ENCODE peak calls at places on chromosomes 13 and 19, in five cellular contexts. I is astrocyte of the cerebellum, Y is mesothelial cell of epicardium, U is tibial artery, P is breast epithelium. S is an unnamed sample.

GRCh38 chr13:104586010-104586746 is 1520.0 kb upstream of the SLC10A2 start:
- DNase-seq in I (peak), Y (no peak), U (no peak), P (no peak), S (no peak)

GRCh38 chr13:25945596-25945995 is 106.2 kb downstream of the SHISA2 start:
- DNase-seq in I (no peak), Y (peak), U (no peak), P (no peak), S (no peak)

GRCh38 chr19:18763674-18764590 is 27.2 kb downstream of the COMP start:
- DNase-seq in I (no peak), Y (no peak), U (no peak), P (peak), S (no peak)

GRCh38 chr19:49064768-49065611 is at the start of gene NTF4:
- DNase-seq in I (no peak), Y (peak), U (no peak), P (peak), S (no peak)

GRCh38 chr13:75481176-75482069 is 546 bp downstream of the TBC1D4 start:
- DNase-seq in I (no peak), Y (peak), U (peak), P (no peak), S (peak)

GRCh38 chr13:91185294-91185863 is 162.1 kb upstream of the MIR17HG start:
- DNase-seq in I (peak), Y (no peak), U (no peak), P (no peak), S (no peak)

GRCh38 chr13:25733061-25733491 is 318.7 kb downstream of the SHISA2 start:
- DNase-seq in I (peak), Y (no peak), U (no peak), P (no peak), S (no peak)

GRCh38 chr13:26999499-26999898 is 172.1 kb downstream of the USP12 start:
- DNase-seq in I (no peak), Y (no peak), U (no peak), P (no peak), S (no peak)

GRCh38 chr13:95697052-95697680 is 20.2 kb downstream of the DNAJC3 start:
- DNase-seq in I (no peak), Y (no peak), U (no peak), P (no peak), S (no peak)

GRCh38 chr13:95698047-95698749 is 21.3 kb downstream of the DNAJC3 start:
- DNase-seq in I (no peak), Y (no peak), U (no peak), P (no peak), S (no peak)
- TF ChIP-seq CTCF in I (peak), Y (peak), U (no peak), P (no peak), S (no peak)

DNA sequence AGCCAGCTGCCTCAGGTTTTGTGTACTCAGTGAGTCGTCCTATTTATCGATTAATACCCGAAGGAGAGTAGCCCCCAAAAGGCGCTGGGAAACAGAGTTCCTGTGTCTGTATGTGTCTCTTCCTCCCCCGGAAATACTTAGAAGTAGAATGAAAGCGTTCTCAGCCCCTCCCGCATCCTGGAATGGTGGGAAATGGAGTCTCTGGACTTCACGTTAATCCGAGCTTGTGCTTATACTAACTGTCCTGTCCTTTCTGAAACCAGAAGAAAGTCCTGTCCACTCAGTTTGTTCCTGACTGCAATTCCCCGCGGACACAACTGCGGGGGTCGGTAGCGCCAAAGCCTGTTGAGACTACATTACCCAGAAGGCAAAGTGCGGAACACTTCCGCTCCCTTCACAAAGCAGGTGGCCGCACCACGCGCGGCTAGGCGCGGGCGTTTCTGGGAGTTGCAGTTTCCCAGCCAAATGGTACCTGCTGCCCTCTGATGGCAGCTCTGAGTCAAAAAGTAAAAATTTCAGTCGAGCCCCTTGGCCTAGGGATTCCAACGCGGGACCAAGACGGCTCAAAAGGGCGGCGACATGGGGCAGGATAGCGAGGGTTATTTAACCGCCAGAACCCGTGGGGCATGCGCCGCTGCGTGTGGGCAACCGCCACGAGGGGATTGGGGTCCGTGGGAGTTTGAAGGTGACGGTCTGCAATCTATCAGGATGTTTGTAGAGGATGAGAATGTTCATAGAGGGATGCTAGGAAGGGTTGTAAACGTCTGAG is 2.2 kb upstream of the GSK3A start:
- DNase-seq in I (peak), Y (peak), U (peak), P (peak), S (peak)
- TF ChIP-seq CTCF in I (peak), Y (no peak), U (peak), P (peak), S (peak)

DNA sequence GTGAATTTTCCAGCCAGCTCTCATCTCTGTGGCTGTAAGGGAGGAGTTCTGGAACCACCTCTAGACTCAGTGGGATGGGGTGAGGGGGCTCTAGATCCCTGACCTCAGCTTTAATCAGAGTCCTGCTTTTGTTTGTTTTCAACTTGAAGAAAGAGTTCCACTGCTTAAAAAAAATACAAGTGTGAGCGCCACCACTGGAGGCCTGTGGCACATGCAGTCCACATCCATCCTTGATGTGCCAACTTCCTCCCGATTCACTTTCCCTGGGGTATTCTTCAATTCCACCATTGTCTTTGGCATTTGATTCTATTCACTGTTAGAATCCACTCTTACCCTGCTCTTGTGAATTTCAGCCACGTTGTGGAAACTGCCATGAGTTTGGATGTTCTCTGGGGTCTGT is 62.4 kb upstream of the GJB6 start:
- DNase-seq in I (no peak), Y (no peak), U (no peak), P (no peak), S (no peak)
- TF ChIP-seq CTCF in I (no peak), Y (peak), U (no peak), P (no peak), S (no peak)

DNA sequence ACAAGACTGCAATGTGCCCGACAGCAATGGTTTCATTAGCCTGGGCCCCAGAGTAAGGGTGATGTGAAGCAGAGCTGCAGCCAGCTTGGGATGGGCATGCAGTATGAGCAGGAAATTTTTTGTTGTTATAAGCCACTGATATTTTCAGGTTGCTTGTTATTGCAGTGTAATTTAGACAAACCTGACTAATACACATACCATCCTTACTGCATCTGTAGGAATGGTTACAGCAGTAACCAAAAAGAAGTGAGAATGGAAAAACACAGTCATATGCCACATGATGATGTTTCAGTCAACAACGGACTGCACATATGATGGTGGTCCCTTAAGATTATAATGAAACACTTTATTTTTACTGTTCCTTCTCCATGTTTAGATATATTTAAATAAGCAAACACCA is 8.6 kb upstream of the POMP start:
- DNase-seq in I (no peak), Y (no peak), U (no peak), P (no peak), S (no peak)
- TF ChIP-seq CTCF in I (no peak), Y (no peak), U (no peak), P (no peak), S (no peak)

GRCh38 chr19:12797141-12797587 is 4.4 kb downstream of the PRDX2 start:
- DNase-seq in I (no peak), Y (no peak), U (no peak), P (no peak), S (no peak)
- TF ChIP-seq CTCF in I (no peak), Y (no peak), U (no peak), P (no peak), S (no peak)

GRCh38 chr19:3671680-3672574 is 28.3 kb downstream of the PIP5K1C start:
- DNase-seq in I (no peak), Y (no peak), U (no peak), P (no peak), S (no peak)
- TF ChIP-seq CTCF in I (peak), Y (no peak), U (no peak), P (no peak), S (peak)

GRCh38 chr19:55098716-55099556 is 18.5 kb downstream of the PPP1R12C start:
- DNase-seq in I (no peak), Y (no peak), U (no peak), P (no peak), S (no peak)

GRCh38 chr19:55097864-55098715 is 19.3 kb downstream of the PPP1R12C start:
- DNase-seq in I (no peak), Y (no peak), U (no peak), P (no peak), S (no peak)

GRCh38 chr19:55094456-55095259 is 19.0 kb downstream of the EPS8L1 start:
- DNase-seq in I (no peak), Y (no peak), U (no peak), P (no peak), S (no peak)

GRCh38 chr19:55095260-55096060 is 19.8 kb downstream of the EPS8L1 start:
- DNase-seq in I (no peak), Y (no peak), U (no peak), P (no peak), S (no peak)

GRCh38 chr19:55096061-55096701 is 20.5 kb downstream of the EPS8L1 start:
- DNase-seq in I (no peak), Y (no peak), U (no peak), P (no peak), S (no peak)
- TF ChIP-seq CTCF in I (no peak), Y (no peak), U (no peak), P (no peak), S (no peak)

GRCh38 chr19:50706387-50706786 is 13.2 kb downstream of the SHANK1 start:
- DNase-seq in I (no peak), Y (no peak), U (no peak), P (no peak), S (no peak)

GRCh38 chr19:50702158-50702869 is 17.3 kb downstream of the SHANK1 start:
- DNase-seq in I (no peak), Y (no peak), U (no peak), P (no peak), S (no peak)

GRCh38 chr19:50702870-50703829 is 16.5 kb downstream of the SHANK1 start:
- DNase-seq in I (no peak), Y (no peak), U (no peak), P (no peak), S (no peak)

GRCh38 chr19:50705422-50706019 is 14.1 kb downstream of the SHANK1 start:
- DNase-seq in I (no peak), Y (no peak), U (no peak), P (no peak), S (no peak)

GRCh38 chr19:50703915-50704548 is 15.6 kb downstream of the SHANK1 start:
- DNase-seq in I (no peak), Y (no peak), U (no peak), P (no peak), S (no peak)
- TF ChIP-seq CTCF in I (no peak), Y (no peak), U (no peak), P (no peak), S (no peak)

GRCh38 chr19:11382898-11383705 is 1.0 kb downstream of the EPOR start:
- DNase-seq in I (no peak), Y (no peak), U (peak), P (no peak), S (peak)
- TF ChIP-seq CTCF in I (peak), Y (peak), U (peak), P (peak), S (peak)

S was measured in osteocyte.